ENCODE peak calls at places on chromosome 22, in five cellular contexts. One of them, this sample, is unnamed.

GRCh38 chr22:24400726-24401596 is 26.4 kb upstream of the ADORA2A start:
- DNase-seq in H9: no peak
- DNase-seq in HCT116: no peak
- DNase-seq in K562: no peak
- DNase-seq in fibroblast of lung: peak
- DNase-seq in this sample: no peak

GRCh38 chr22:21446827-21447690 is 20.1 kb upstream of the TMEM191C start:
- DNase-seq in K562: no peak
- DNase-seq in fibroblast of lung: no peak
- DNase-seq in H9: peak
- DNase-seq in HCT116: no peak
- DNase-seq in this sample: no peak

GRCh38 chr22:46653596-46653995 is 33.4 kb downstream of the GRAMD4 start:
- DNase-seq in H9: no peak
- DNase-seq in HCT116: no peak
- DNase-seq in fibroblast of lung: no peak
- DNase-seq in K562: no peak
- DNase-seq in this sample: no peak

GRCh38 chr22:46758098-46758497 is 4.4 kb upstream of the TBC1D22A start:
- DNase-seq in K562: no peak
- DNase-seq in HCT116: no peak
- DNase-seq in H9: no peak
- DNase-seq in fibroblast of lung: no peak
- DNase-seq in this sample: no peak

GRCh38 chr22:30867746-30868662 is 100.6 kb downstream of the MORC2 start:
- DNase-seq in HCT116: no peak
- DNase-seq in fibroblast of lung: no peak
- DNase-seq in H9: peak
- DNase-seq in K562: peak
- DNase-seq in this sample: no peak

GRCh38 chr22:30196141-30196866 is 50.3 kb downstream of the LIF start:
- DNase-seq in HCT116: peak
- DNase-seq in K562: peak
- DNase-seq in H9: peak
- DNase-seq in fibroblast of lung: peak
- DNase-seq in this sample: peak

GRCh38 chr22:35733036-35733435 is 15.4 kb downstream of the APOL5 start:
- DNase-seq in HCT116: no peak
- DNase-seq in K562: no peak
- DNase-seq in H9: no peak
- DNase-seq in fibroblast of lung: no peak
- DNase-seq in this sample: no peak

GRCh38 chr22:48799227-48799970 is 1028.3 kb downstream of the BRD1 start:
- DNase-seq in fibroblast of lung: no peak
- DNase-seq in H9: no peak
- DNase-seq in HCT116: no peak
- DNase-seq in K562: no peak
- DNase-seq in this sample: no peak

GRCh38 chr22:49867303-49868250 is 13.9 kb downstream of the ZBED4 start:
- DNase-seq in HCT116: no peak
- DNase-seq in H9: no peak
- DNase-seq in fibroblast of lung: no peak
- DNase-seq in K562: no peak
- DNase-seq in this sample: no peak

GRCh38 chr22:19723990-19724827 is 870 bp downstream of the GP1BB start:
- DNase-seq in fibroblast of lung: peak
- DNase-seq in K562: peak
- DNase-seq in H9: peak
- DNase-seq in HCT116: no peak
- DNase-seq in this sample: no peak
- H2AFZ ChIP-seq in fibroblast of lung: no peak
- H2AFZ ChIP-seq in K562: peak
- H2AFZ ChIP-seq in H9: no peak
- H2AFZ ChIP-seq in HCT116: no peak
- H2AFZ ChIP-seq in this sample: no peak

DNA sequence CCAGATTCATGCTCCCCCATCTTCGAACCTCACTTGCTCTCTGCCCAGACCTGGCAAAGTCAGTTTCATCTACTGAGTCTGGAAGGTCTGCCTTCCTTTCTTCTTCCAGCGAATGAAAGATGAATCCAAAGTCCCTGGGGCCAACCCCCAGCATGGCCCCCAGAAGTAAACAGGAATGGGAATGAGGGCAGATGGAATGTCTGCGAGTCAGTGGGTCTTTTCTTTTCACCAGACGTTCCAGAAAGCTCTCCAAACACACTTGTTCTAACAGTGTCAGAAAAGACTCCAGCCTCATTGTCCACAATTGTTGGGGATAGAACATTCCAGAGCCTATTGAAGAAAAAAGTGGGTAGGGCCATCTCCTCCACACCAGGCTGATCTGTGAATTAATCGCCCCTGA is 28.6 kb downstream of the RIBC2 start:
- DNase-seq in HCT116: no peak
- DNase-seq in H9: no peak
- DNase-seq in K562: no peak
- DNase-seq in fibroblast of lung: peak
- DNase-seq in this sample: no peak
- H3K27ac ChIP-seq in HCT116: no peak
- H3K27ac ChIP-seq in H9: no peak
- H3K27ac ChIP-seq in K562: no peak
- H3K27ac ChIP-seq in fibroblast of lung: no peak
- H3K27ac ChIP-seq in this sample: no peak

GRCh38 chr22:44363214-44363979 is 50.6 kb upstream of the SHISAL1 start:
- DNase-seq in fibroblast of lung: peak
- DNase-seq in H9: no peak
- DNase-seq in HCT116: no peak
- DNase-seq in K562: no peak
- DNase-seq in this sample: no peak
- H2AFZ ChIP-seq in fibroblast of lung: peak
- H2AFZ ChIP-seq in H9: no peak
- H2AFZ ChIP-seq in HCT116: no peak
- H2AFZ ChIP-seq in K562: no peak
- H2AFZ ChIP-seq in this sample: no peak

GRCh38 chr22:36744413-36744765 is 31.5 kb downstream of the IFT27 start:
- DNase-seq in H9: no peak
- DNase-seq in fibroblast of lung: no peak
- DNase-seq in K562: no peak
- DNase-seq in HCT116: no peak
- DNase-seq in this sample: no peak
- H3K27ac ChIP-seq in H9: no peak
- H3K27ac ChIP-seq in fibroblast of lung: no peak
- H3K27ac ChIP-seq in K562: no peak
- H3K27ac ChIP-seq in HCT116: no peak
- H3K27ac ChIP-seq in this sample: no peak

DNA sequence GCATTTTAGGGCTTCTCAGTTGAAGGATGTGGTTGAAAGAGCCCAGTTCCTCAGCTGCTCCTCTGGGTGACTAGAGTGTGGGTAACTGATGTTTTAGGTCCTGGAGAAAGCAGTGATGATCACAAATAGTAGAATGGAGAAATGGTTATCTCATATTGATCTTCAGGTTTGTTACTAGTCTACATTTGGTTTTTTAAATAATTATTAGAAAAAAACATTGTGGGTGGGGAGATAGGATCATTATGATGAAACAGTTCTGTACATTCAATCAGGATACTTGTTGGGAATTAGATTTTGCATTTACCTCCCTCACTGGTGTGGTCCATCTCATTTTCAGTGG is 24.9 kb downstream of the SREBF2 start:
- DNase-seq in fibroblast of lung: no peak
- DNase-seq in HCT116: no peak
- DNase-seq in H9: no peak
- DNase-seq in K562: no peak
- DNase-seq in this sample: no peak
- H2AFZ ChIP-seq in fibroblast of lung: no peak
- H2AFZ ChIP-seq in HCT116: no peak
- H2AFZ ChIP-seq in H9: no peak
- H2AFZ ChIP-seq in K562: no peak
- H2AFZ ChIP-seq in this sample: no peak